ENCODE peak calls at places on chromosomes 1 and 21, in four cellular contexts. N is NCI-H1694 treated with DMSO at 0.1 percent for 48 hours, Z is mammary epithelial cell, R is NCI-H1105. D is an unnamed sample.

GRCh38 chr1:9145021-9145668 is 16.2 kb upstream of the GPR157 start:
- DNase-seq in N (no peak), Z (peak), R (no peak), D (no peak)

GRCh38 chr1:85047144-85047471 is 1.2 kb downstream of the MCOLN3 start:
- DNase-seq in N (no peak), Z (no peak), R (no peak), D (no peak)

GRCh38 chr1:10459185-10459584 is 9.4 kb downstream of the CORT start:
- DNase-seq in N (no peak), Z (peak), R (no peak), D (no peak)

GRCh38 chr1:45522324-45523104 is 830 bp upstream of the PRDX1 start:
- DNase-seq in N (no peak), Z (no peak), R (no peak), D (no peak)

GRCh38 chr1:232038704-232039103 is 412.1 kb downstream of the DISC1 start:
- DNase-seq in N (peak), Z (no peak), R (no peak), D (no peak)

GRCh38 chr1:113683384-113684152 is 75.7 kb downstream of the PHTF1 start:
- DNase-seq in N (no peak), Z (no peak), R (no peak), D (no peak)

GRCh38 chr1:230398856-230399255 is 27.3 kb downstream of the PGBD5 start:
- DNase-seq in N (no peak), Z (no peak), R (no peak), D (no peak)

GRCh38 chr21:33378081-33378480 is 25.1 kb upstream of the IFNGR2 start:
- DNase-seq in N (no peak), Z (no peak), R (no peak), D (no peak)

GRCh38 chr1:26696191-26696644 is 403 bp downstream of the ARID1A start:
- DNase-seq in N (no peak), Z (no peak), R (no peak), D (no peak)

GRCh38 chr1:98761238-98761637 is 99.7 kb downstream of the SNX7 start:
- DNase-seq in N (no peak), Z (peak), R (no peak), D (no peak)

GRCh38 chr1:173193639-173194038 is 13.5 kb downstream of the TNFSF4 start:
- DNase-seq in N (no peak), Z (peak), R (no peak), D (no peak)

GRCh38 chr21:38315155-38315554 is 58.4 kb downstream of the KCNJ15 start:
- DNase-seq in N (no peak), Z (no peak), R (no peak), D (no peak)

GRCh38 chr21:44708213-44708865 is 3.0 kb downstream of the TSPEAR start:
- DNase-seq in N (no peak), Z (no peak), R (no peak), D (no peak)

GRCh38 chr1:7333576-7333975 is 437.5 kb upstream of the VAMP3 start:
- DNase-seq in N (no peak), Z (no peak), R (no peak), D (no peak)

GRCh38 chr1:195979646-195980045 is 628.6 kb downstream of the KCNT2 start:
- DNase-seq in N (no peak), Z (peak), R (no peak), D (no peak)

GRCh38 chr1:70071597-70071996 is 133.8 kb downstream of the LRRC40 start:
- DNase-seq in N (no peak), Z (no peak), R (peak), D (no peak)

GRCh38 chr1:96418969-96419368 is 302.6 kb upstream of the PTBP2 start:
- DNase-seq in N (no peak), Z (no peak), R (no peak), D (no peak)

GRCh38 chr1:109400035-109400655 is 2.4 kb upstream of the SORT1 start:
- DNase-seq in N (no peak), Z (no peak), R (no peak), D (no peak)

GRCh38 chr1:215160351-215160750 is 77.8 kb downstream of the KCNK2 start:
- DNase-seq in N (no peak), Z (no peak), R (no peak), D (no peak)

GRCh38 chr1:6519935-6520621 is 28.6 kb upstream of the PLEKHG5 start:
- DNase-seq in N (no peak), Z (peak), R (peak), D (no peak)

GRCh38 chr1:91555074-91555730 is 54.6 kb downstream of the CDC7 start:
- DNase-seq in N (no peak), Z (no peak), R (no peak), D (no peak)

GRCh38 chr21:18772404-18772803 is 368.8 kb upstream of the TMPRSS15 start:
- DNase-seq in N (no peak), Z (no peak), R (no peak), D (no peak)

GRCh38 chr21:41669533-41669830 is 97.4 kb downstream of the RIPK4 start:
- DNase-seq in N (no peak), Z (no peak), R (no peak), D (no peak)

GRCh38 chr1:229619614-229620013 is 6.3 kb downstream of the TAF5L start:
- DNase-seq in N (no peak), Z (no peak), R (no peak), D (no peak)

GRCh38 chr1:100387644-100388350 is 35.5 kb downstream of the CDC14A start:
- DNase-seq in N (no peak), Z (no peak), R (no peak), D (no peak)